ENCODE peak calls at places on chromosome 10, in ten cellular contexts. M is sigmoid colon, W is left ventricle myocardium inferior, T is suprapubic skin, K is upper lobe of right lung, F is H9, O is GM13976, X is HepG2, H is HFF-Myc, I is adrenal gland. B is an unnamed sample.

GRCh38 chr10:71429304-71429703 is 32.6 kb downstream of the CDH23 start:
- DNase-seq in M (no peak), W (no peak), T (peak), K (no peak), F (peak), O (no peak), X (no peak), H (no peak), I (no peak), B (no peak)

GRCh38 chr10:112959207-112959838 is 9.3 kb downstream of the TCF7L2 start:
- DNase-seq in M (peak), W (no peak), T (no peak), K (no peak), F (no peak), O (no peak), X (no peak), H (no peak), I (no peak), B (peak)

GRCh38 chr10:109247819-109248218 is 675.5 kb downstream of the XPNPEP1 start:
- DNase-seq in M (no peak), W (no peak), T (no peak), K (no peak), F (no peak), O (no peak), X (no peak), H (no peak), I (no peak), B (no peak)

GRCh38 chr10:114998993-114999392 is 61.0 kb downstream of the TRUB1 start:
- DNase-seq in M (no peak), W (no peak), T (no peak), K (no peak), F (no peak), O (no peak), X (no peak), H (no peak), I (no peak), B (no peak)

GRCh38 chr10:79286318-79286951 is 60.8 kb upstream of the PPIF start:
- DNase-seq in M (peak), W (peak), T (no peak), K (peak), F (no peak), O (peak), X (no peak), H (no peak), I (peak), B (peak)

GRCh38 chr10:71769279-71769823 is 4.0 kb downstream of the VSIR start:
- DNase-seq in M (no peak), W (no peak), T (no peak), K (no peak), F (no peak), O (peak), X (no peak), H (no peak), I (no peak), B (no peak)

GRCh38 chr10:71727429-71728217 is 8.0 kb upstream of the C10orf105 start:
- DNase-seq in M (peak), W (peak), T (peak), K (no peak), F (no peak), O (peak), X (peak), H (peak), I (peak), B (no peak)

GRCh38 chr10:129842031-129842430 is 122.0 kb downstream of the EBF3 start:
- DNase-seq in M (no peak), W (no peak), T (no peak), K (no peak), F (no peak), O (no peak), X (no peak), H (no peak), I (peak), B (no peak)

GRCh38 chr10:86334515-86335085 is 32.0 kb downstream of the GRID1 start:
- DNase-seq in M (peak), W (no peak), T (no peak), K (no peak), F (peak), O (no peak), X (no peak), H (no peak), I (no peak), B (no peak)

GRCh38 chr10:128875955-128876354 is 591.1 kb upstream of the MGMT start:
- DNase-seq in M (peak), W (no peak), T (peak), K (no peak), F (no peak), O (no peak), X (no peak), H (no peak), I (no peak), B (peak)

GRCh38 chr10:79552143-79552542 is 8.1 kb downstream of the SFTPA2 start:
- DNase-seq in M (no peak), W (no peak), T (no peak), K (no peak), F (no peak), O (no peak), X (no peak), H (no peak), I (no peak), B (no peak)

GRCh38 chr10:42769653-42770052 is 12.9 kb upstream of the BMS1 start:
- DNase-seq in M (no peak), W (no peak), T (no peak), K (no peak), F (peak), O (no peak), X (no peak), H (no peak), I (no peak), B (no peak)

GRCh38 chr10:88437411-88437810 is 145.7 kb downstream of the RNLS start:
- DNase-seq in M (no peak), W (no peak), T (no peak), K (no peak), F (no peak), O (no peak), X (no peak), H (no peak), I (no peak), B (no peak)

GRCh38 chr10:43120948-43121290 is 17.3 kb upstream of the CSGALNACT2 start:
- DNase-seq in M (no peak), W (no peak), T (no peak), K (peak), F (no peak), O (peak), X (no peak), H (no peak), I (no peak), B (no peak)

GRCh38 chr10:104035107-104035816 is 50.4 kb downstream of the COL17A1 start:
- DNase-seq in M (no peak), W (no peak), T (no peak), K (no peak), F (no peak), O (peak), X (no peak), H (no peak), I (peak), B (no peak)

GRCh38 chr10:115093776-115094361 is 704 bp downstream of the ATRNL1 start:
- DNase-seq in M (no peak), W (no peak), T (no peak), K (peak), F (peak), O (peak), X (no peak), H (no peak), I (peak), B (no peak)

GRCh38 chr10:35409094-35409582 is 72.8 kb downstream of the CCNY start:
- DNase-seq in M (peak), W (no peak), T (no peak), K (no peak), F (no peak), O (no peak), X (no peak), H (peak), I (peak), B (peak)

GRCh38 chr10:35324196-35324595 is 12.1 kb upstream of the CCNY start:
- DNase-seq in M (no peak), W (no peak), T (no peak), K (no peak), F (no peak), O (no peak), X (no peak), H (no peak), I (no peak), B (no peak)

GRCh38 chr10:100978896-100979185 is 8.5 kb downstream of the MRPL43 start:
- DNase-seq in M (peak), W (no peak), T (peak), K (no peak), F (no peak), O (no peak), X (no peak), H (no peak), I (no peak), B (no peak)

GRCh38 chr10:1668347-1668746 is 69.0 kb downstream of the ADARB2 start:
- DNase-seq in M (no peak), W (no peak), T (no peak), K (no peak), F (no peak), O (no peak), X (no peak), H (no peak), I (no peak), B (no peak)

GRCh38 chr10:11330383-11331020 is 280.9 kb downstream of the USP6NL start:
- DNase-seq in M (no peak), W (no peak), T (no peak), K (no peak), F (no peak), O (no peak), X (no peak), H (peak), I (no peak), B (no peak)

GRCh38 chr10:89337493-89337892 is 9.7 kb downstream of the IFIT3 start:
- DNase-seq in M (no peak), W (no peak), T (no peak), K (no peak), F (no peak), O (no peak), X (no peak), H (no peak), I (no peak), B (peak)

GRCh38 chr10:57338823-57339558 is 928.7 kb downstream of the IPMK start:
- DNase-seq in M (no peak), W (no peak), T (no peak), K (no peak), F (peak), O (peak), X (peak), H (peak), I (no peak), B (peak)

GRCh38 chr10:62171791-62172190 is 96.9 kb downstream of the RTKN2 start:
- DNase-seq in M (no peak), W (no peak), T (no peak), K (no peak), F (no peak), O (no peak), X (no peak), H (peak), I (no peak), B (peak)

GRCh38 chr10:84329094-84329611 is 764 bp downstream of the CCSER2 start:
- DNase-seq in M (no peak), W (no peak), T (no peak), K (no peak), F (peak), O (peak), X (peak), H (no peak), I (peak), B (peak)

GRCh38 chr10:50577681-50578350 is 45.9 kb downstream of the SGMS1 start:
- DNase-seq in M (no peak), W (no peak), T (no peak), K (no peak), F (no peak), O (no peak), X (no peak), H (no peak), I (peak), B (no peak)

GRCh38 chr10:43888551-43888950 is 239.9 kb upstream of the ZNF32 start:
- DNase-seq in M (no peak), W (no peak), T (no peak), K (no peak), F (no peak), O (no peak), X (no peak), H (no peak), I (no peak), B (no peak)

GRCh38 chr10:128324058-128324457 is 197.8 kb upstream of the MKI67 start:
- DNase-seq in M (no peak), W (peak), T (no peak), K (no peak), F (peak), O (no peak), X (peak), H (no peak), I (peak), B (peak)

GRCh38 chr10:47033081-47033480 is 121.9 kb downstream of the PTPN20 start:
- DNase-seq in M (peak), W (no peak), T (peak), K (no peak), F (no peak), O (no peak), X (no peak), H (no peak), I (peak), B (no peak)
- TF ChIP-seq CTCF in M (no peak), W (no peak), T (no peak), K (no peak), F (no peak), O (no peak), X (no peak), H (no peak), I (no peak), B (no peak)

DNA sequence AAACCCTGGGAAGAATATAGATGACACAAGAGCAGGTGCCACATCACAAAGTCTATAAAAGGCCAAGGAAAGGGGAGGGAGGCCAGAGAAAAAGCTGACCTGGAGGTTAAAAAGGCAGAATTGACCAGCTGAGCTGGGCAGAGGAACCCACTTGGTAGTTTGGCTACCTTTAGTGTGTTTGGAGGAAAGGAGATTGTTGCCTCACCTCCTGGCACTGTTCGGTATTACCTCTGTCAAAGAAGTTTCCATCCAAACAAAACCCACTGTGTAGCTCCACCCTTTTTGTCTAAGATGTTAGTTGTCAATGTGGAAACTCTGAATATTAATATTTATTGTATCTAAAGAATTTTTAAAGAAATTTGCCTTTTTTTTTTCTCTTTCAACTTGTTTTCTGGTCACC is 23.4 kb downstream of the ENTPD7 start:
- DNase-seq in M (no peak), W (no peak), T (no peak), K (no peak), F (no peak), O (no peak), X (no peak), H (no peak), I (no peak), B (no peak)
- TF ChIP-seq CTCF in M (no peak), W (no peak), T (no peak), K (no peak), F (peak), O (no peak), X (peak), H (no peak), I (no peak), B (no peak)

GRCh38 chr10:125629758-125630376 is 53.1 kb downstream of the TEX36 start:
- DNase-seq in M (no peak), W (no peak), T (no peak), K (no peak), F (no peak), O (peak), X (peak), H (no peak), I (no peak), B (peak)
- TF ChIP-seq CTCF in M (no peak), W (peak), T (peak), K (peak), F (peak), O (peak), X (peak), H (peak), I (no peak), B (peak)

GRCh38 chr10:15715619-15716227 is 4.0 kb downstream of the ITGA8 start:
- DNase-seq in M (no peak), W (no peak), T (no peak), K (no peak), F (no peak), O (no peak), X (no peak), H (no peak), I (no peak), B (peak)
- TF ChIP-seq CTCF in M (no peak), W (peak), T (no peak), K (peak), F (peak), O (no peak), X (peak), H (peak), I (peak), B (peak)

GRCh38 chr10:125153693-125154490 is 6.5 kb downstream of the CTBP2 start:
- DNase-seq in M (no peak), W (no peak), T (no peak), K (no peak), F (peak), O (no peak), X (no peak), H (no peak), I (no peak), B (no peak)
- TF ChIP-seq CTCF in M (no peak), W (no peak), T (no peak), K (no peak), F (no peak), O (no peak), X (no peak), H (no peak), I (no peak), B (no peak)

DNA sequence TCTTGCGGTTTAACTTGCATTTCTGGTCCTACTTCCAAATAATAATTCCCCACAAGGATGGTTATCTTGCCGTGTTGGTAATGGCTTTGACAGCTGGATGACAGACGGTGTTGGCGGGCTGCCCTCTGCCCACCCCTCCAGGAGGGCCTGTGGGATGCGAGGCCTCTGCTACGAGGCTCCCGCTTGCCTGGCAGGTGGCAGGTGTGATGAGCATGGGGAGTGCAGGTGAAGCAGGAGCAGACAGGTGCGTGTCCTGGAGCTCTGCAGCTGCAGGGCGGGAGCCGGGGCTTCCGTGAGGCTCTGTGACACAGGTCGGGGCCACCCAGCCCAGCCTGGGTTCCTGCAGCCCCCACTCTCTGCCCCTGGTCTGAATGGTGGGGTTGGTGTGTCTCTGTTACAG is 11.8 kb downstream of the INPP5A start:
- DNase-seq in M (no peak), W (no peak), T (peak), K (peak), F (no peak), O (peak), X (no peak), H (no peak), I (no peak), B (no peak)
- TF ChIP-seq CTCF in M (no peak), W (no peak), T (no peak), K (no peak), F (no peak), O (no peak), X (no peak), H (no peak), I (no peak), B (no peak)

DNA sequence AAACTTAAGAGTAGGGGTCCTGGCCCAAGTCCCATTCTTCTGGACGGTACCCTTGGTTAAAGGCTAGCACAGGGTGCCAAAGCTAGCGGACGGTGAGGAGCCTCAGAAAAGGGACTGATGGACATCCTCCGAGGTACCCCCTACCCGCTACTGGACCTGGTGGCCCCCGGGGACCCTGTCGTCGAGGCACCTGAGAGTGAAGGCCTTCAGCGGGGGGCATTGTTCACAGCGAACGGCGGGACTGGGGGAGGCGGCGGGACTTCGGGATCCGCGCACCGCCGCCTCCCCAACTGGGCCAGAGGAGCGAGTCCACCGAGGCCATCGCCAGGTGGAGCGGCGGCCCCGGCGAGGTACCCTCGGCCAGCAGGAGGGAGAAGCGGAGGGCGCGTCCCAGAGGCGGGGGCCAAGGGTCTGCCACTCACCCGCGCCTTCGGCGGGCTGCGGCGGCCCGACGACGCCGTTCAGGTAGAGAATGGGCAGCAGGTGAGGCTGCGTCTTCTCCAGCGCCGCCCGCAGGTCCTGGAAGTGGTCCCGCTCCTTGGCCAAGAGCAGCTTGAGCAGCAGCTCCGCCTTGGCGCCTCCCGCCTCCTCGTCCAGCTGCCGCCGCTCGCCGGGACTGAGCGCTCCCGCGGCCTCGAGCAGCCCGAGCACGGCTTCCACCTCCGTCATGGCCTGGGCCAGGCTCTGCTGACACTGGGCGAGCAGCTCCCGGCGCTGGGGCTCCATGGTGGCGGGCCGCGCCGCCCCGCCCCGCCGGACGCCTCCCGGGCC is 575 bp downstream of the DLG5 start:
- DNase-seq in M (peak), W (peak), T (peak), K (peak), F (peak), O (peak), X (no peak), H (no peak), I (peak), B (peak)
- TF ChIP-seq CTCF in M (no peak), W (peak), T (no peak), K (no peak), F (peak), O (no peak), X (no peak), H (no peak), I (no peak), B (no peak)

B was measured in A673.